ENCODE peak calls at places on chromosomes 11 and 22, in ten cellular contexts. One of them, this sample, is unnamed.

GRCh38 chr11:34263462-34264186 is 94.2 kb downstream of the ABTB2 start:
- DNase-seq in mesothelial cell of epicardium: no peak
- DNase-seq in thoracic aorta: peak
- DNase-seq in A549: peak
- DNase-seq in GM10248: no peak
- DNase-seq in GM06990: no peak
- DNase-seq in D721Med: no peak
- DNase-seq in astrocyte of the cerebellum: peak
- DNase-seq in colonic mucosa: peak
- DNase-seq in lung: peak
- DNase-seq in this sample: no peak

GRCh38 chr22:40019100-40019499 is 24.3 kb downstream of the FAM83F start:
- DNase-seq in mesothelial cell of epicardium: no peak
- DNase-seq in thoracic aorta: no peak
- DNase-seq in A549: no peak
- DNase-seq in GM10248: no peak
- DNase-seq in GM06990: no peak
- DNase-seq in D721Med: no peak
- DNase-seq in astrocyte of the cerebellum: no peak
- DNase-seq in colonic mucosa: no peak
- DNase-seq in lung: no peak
- DNase-seq in this sample: no peak

GRCh38 chr11:86116386-86116726 is 47.5 kb upstream of the PICALM start:
- DNase-seq in mesothelial cell of epicardium: no peak
- DNase-seq in thoracic aorta: no peak
- DNase-seq in A549: peak
- DNase-seq in GM10248: peak
- DNase-seq in GM06990: no peak
- DNase-seq in D721Med: no peak
- DNase-seq in astrocyte of the cerebellum: peak
- DNase-seq in colonic mucosa: no peak
- DNase-seq in lung: no peak
- DNase-seq in this sample: peak

GRCh38 chr11:35650467-35650866 is 12.1 kb upstream of the TRIM44 start:
- DNase-seq in mesothelial cell of epicardium: no peak
- DNase-seq in thoracic aorta: no peak
- DNase-seq in A549: no peak
- DNase-seq in GM10248: no peak
- DNase-seq in GM06990: no peak
- DNase-seq in D721Med: no peak
- DNase-seq in astrocyte of the cerebellum: no peak
- DNase-seq in colonic mucosa: no peak
- DNase-seq in lung: no peak
- DNase-seq in this sample: no peak

GRCh38 chr22:38927033-38927789 is 30.2 kb upstream of the APOBEC3A start:
- DNase-seq in mesothelial cell of epicardium: peak
- DNase-seq in thoracic aorta: peak
- DNase-seq in A549: peak
- DNase-seq in GM10248: peak
- DNase-seq in GM06990: peak
- DNase-seq in D721Med: peak
- DNase-seq in astrocyte of the cerebellum: no peak
- DNase-seq in colonic mucosa: peak
- DNase-seq in lung: peak
- DNase-seq in this sample: peak

GRCh38 chr22:49962751-49963646 is 2.4 kb downstream of the PIM3 start:
- DNase-seq in mesothelial cell of epicardium: peak
- DNase-seq in thoracic aorta: no peak
- DNase-seq in A549: no peak
- DNase-seq in GM10248: no peak
- DNase-seq in GM06990: peak
- DNase-seq in D721Med: no peak
- DNase-seq in astrocyte of the cerebellum: no peak
- DNase-seq in colonic mucosa: peak
- DNase-seq in lung: peak
- DNase-seq in this sample: no peak

GRCh38 chr22:28015676-28016601 is 96.9 kb upstream of the PITPNB start:
- DNase-seq in mesothelial cell of epicardium: no peak
- DNase-seq in thoracic aorta: no peak
- DNase-seq in A549: no peak
- DNase-seq in GM10248: no peak
- DNase-seq in GM06990: no peak
- DNase-seq in D721Med: no peak
- DNase-seq in astrocyte of the cerebellum: no peak
- DNase-seq in colonic mucosa: no peak
- DNase-seq in lung: no peak
- DNase-seq in this sample: no peak

GRCh38 chr11:62266558-62266957 is 3.4 kb upstream of the SCGB2A2 start:
- DNase-seq in mesothelial cell of epicardium: no peak
- DNase-seq in thoracic aorta: no peak
- DNase-seq in A549: no peak
- DNase-seq in GM10248: no peak
- DNase-seq in GM06990: no peak
- DNase-seq in D721Med: no peak
- DNase-seq in astrocyte of the cerebellum: no peak
- DNase-seq in colonic mucosa: no peak
- DNase-seq in lung: no peak
- DNase-seq in this sample: no peak

GRCh38 chr11:70527429-70528045 is 129.2 kb downstream of the CTTN start:
- DNase-seq in mesothelial cell of epicardium: no peak
- DNase-seq in thoracic aorta: no peak
- DNase-seq in A549: no peak
- DNase-seq in GM10248: no peak
- DNase-seq in GM06990: no peak
- DNase-seq in D721Med: no peak
- DNase-seq in astrocyte of the cerebellum: no peak
- DNase-seq in colonic mucosa: no peak
- DNase-seq in lung: no peak
- DNase-seq in this sample: no peak

DNA sequence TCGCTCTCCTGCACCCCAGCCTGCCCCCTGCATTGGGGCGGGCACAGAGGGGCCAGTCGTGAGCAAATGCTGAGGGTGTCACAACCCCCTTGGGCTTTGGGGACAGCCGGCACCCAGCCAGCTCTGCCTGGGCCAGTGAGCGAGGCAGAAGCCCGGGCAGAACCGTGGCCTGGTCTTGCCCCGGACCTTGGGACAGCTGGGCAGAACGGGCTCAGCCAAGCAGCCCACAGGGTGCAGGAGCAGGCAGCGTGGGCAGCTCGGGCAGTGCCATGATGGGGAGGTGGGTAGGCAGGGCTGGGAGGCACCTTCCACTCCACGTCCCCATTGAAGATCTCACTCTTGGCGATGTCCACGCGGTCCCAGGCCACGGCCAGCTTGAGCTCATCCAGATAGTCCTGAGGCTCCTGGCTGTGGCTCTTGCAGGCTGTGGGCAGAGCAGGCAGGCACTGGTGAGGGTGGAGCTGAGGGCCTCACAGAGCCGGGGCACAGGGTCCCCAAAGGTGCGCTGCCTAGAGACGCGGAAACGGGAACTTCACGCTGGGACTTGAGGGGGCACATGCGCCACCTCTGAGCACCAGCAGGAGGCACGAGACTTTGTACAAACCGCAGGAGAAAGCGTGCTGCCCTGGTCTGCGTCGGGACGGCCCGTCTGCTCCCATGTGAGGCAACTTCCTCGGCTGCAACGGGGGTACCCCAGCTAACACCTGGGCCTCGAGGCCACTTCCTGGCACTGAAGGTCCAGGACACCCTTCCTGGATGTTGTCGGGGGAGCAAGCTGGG is 15.2 kb downstream of the TSSC4 start:
- DNase-seq in mesothelial cell of epicardium: no peak
- DNase-seq in thoracic aorta: no peak
- DNase-seq in A549: no peak
- DNase-seq in GM10248: no peak
- DNase-seq in GM06990: no peak
- DNase-seq in D721Med: no peak
- DNase-seq in astrocyte of the cerebellum: no peak
- DNase-seq in colonic mucosa: no peak
- DNase-seq in lung: no peak
- DNase-seq in this sample: no peak
- TF ChIP-seq CTCF in mesothelial cell of epicardium: peak
- TF ChIP-seq CTCF in thoracic aorta: no peak
- TF ChIP-seq CTCF in A549: no peak
- TF ChIP-seq CTCF in GM10248: no peak
- TF ChIP-seq CTCF in GM06990: peak
- TF ChIP-seq CTCF in D721Med: no peak
- TF ChIP-seq CTCF in astrocyte of the cerebellum: no peak
- TF ChIP-seq CTCF in colonic mucosa: no peak
- TF ChIP-seq CTCF in lung: no peak
- TF ChIP-seq CTCF in this sample: no peak

DNA sequence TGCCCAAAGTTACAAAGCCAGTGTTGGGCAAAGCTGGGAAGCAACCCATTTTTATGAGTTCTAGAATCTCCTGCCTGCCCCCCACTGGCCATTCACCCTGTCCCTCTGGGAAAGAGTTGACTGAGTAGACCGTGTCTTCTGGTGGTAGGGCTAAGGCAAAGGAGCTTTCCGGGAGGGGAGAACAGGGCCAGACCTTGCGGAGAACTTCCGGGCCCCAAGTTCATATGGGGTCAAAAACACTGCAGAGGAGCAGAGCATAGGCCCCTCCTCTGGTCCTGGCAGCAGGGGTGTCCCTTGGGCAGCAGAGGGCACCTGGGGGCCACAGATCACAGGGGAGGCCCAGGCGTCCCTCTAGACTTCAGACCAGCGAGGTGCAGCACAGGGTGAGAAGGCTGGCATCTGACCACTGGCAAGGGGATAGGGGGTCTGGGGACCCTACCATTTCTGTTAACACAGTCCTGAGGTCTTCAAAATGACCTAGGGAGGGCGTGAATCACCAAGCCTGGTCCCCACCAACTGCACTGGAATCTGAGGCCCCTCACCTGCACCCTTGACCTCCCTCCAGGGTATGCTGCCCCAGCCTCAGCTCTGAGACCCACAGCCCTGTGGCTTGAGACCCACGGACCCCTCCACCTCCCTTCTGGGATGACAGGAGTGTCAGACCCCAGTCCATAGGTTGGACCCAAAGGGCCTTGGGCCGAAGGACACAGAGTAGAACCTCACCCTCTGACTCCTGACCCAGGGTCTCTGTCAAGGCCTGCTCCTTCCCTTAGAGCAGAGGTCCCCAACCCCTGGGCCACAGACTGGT is 1.3 kb upstream of the ARAP1 start:
- DNase-seq in mesothelial cell of epicardium: no peak
- DNase-seq in thoracic aorta: no peak
- DNase-seq in A549: no peak
- DNase-seq in GM10248: no peak
- DNase-seq in GM06990: no peak
- DNase-seq in D721Med: no peak
- DNase-seq in astrocyte of the cerebellum: no peak
- DNase-seq in colonic mucosa: peak
- DNase-seq in lung: no peak
- DNase-seq in this sample: no peak
- TF ChIP-seq CTCF in mesothelial cell of epicardium: no peak
- TF ChIP-seq CTCF in thoracic aorta: no peak
- TF ChIP-seq CTCF in A549: peak
- TF ChIP-seq CTCF in GM10248: peak
- TF ChIP-seq CTCF in GM06990: no peak
- TF ChIP-seq CTCF in D721Med: no peak
- TF ChIP-seq CTCF in astrocyte of the cerebellum: no peak
- TF ChIP-seq CTCF in colonic mucosa: no peak
- TF ChIP-seq CTCF in lung: no peak
- TF ChIP-seq CTCF in this sample: no peak

DNA sequence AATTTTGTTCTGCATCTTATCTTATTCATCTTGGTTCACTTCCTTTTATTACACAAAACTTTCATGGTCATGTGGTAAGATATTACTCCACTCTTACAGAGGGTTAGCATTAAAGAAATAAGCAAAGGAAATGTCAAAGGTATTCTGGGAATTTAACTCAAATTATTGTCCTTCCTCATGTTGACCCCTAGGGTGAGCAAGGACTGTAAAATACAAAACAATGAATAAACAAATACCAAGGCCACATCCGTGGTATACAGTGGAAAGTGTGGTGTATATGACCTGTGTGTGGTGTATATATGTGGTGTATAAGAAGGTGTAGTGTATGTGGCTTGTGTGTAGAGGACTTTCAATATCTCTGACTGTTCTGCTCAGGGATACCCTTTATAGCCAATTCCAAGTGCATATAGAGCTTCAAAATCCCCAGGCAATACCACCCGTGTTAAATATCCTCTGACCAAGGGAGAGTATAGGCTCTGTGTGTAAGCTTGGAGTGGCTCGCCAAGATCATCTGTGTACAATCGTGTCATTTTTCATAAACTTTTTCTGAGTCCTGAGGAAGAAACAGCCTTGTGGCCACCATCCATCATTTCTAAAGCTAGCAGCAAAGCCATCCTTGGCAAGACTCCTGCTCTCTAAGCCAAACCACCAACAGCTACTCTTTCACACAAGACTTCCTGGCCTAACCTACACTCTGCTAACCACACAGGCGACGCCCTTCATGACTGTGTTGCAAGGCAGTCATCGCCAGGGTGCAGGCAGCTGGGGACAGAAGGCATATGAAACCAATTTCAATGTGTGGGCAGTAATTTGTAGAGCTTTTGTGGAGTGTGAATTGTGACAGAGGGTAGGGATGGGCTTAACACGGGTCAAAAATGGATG is 548.0 kb downstream of the ETS1 start:
- DNase-seq in mesothelial cell of epicardium: no peak
- DNase-seq in thoracic aorta: no peak
- DNase-seq in A549: no peak
- DNase-seq in GM10248: no peak
- DNase-seq in GM06990: no peak
- DNase-seq in D721Med: no peak
- DNase-seq in astrocyte of the cerebellum: peak
- DNase-seq in colonic mucosa: peak
- DNase-seq in lung: peak
- DNase-seq in this sample: no peak
- TF ChIP-seq CTCF in mesothelial cell of epicardium: peak
- TF ChIP-seq CTCF in thoracic aorta: no peak
- TF ChIP-seq CTCF in A549: no peak
- TF ChIP-seq CTCF in GM10248: no peak
- TF ChIP-seq CTCF in GM06990: no peak
- TF ChIP-seq CTCF in D721Med: no peak
- TF ChIP-seq CTCF in astrocyte of the cerebellum: no peak
- TF ChIP-seq CTCF in colonic mucosa: no peak
- TF ChIP-seq CTCF in lung: no peak
- TF ChIP-seq CTCF in this sample: no peak

DNA sequence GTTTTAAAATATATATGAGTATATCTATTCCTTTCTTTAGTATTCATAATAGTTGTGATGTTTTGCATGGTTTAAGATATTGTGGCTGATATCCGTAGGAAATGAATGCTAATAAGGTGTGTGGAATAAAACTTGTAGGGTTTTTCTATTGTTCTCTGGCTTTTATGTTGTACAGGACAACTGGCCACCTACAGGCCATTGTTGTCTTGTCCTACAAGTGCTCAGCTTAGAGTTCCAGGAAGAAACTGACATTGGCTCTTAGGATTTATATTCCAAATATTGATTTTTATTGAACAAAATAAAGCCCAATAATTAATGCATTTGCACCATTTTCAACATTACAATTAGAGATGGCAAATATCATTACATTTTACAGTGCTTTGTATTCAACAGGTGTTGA is 512.8 kb upstream of the TENM4 start:
- DNase-seq in mesothelial cell of epicardium: no peak
- DNase-seq in thoracic aorta: no peak
- DNase-seq in A549: no peak
- DNase-seq in GM10248: no peak
- DNase-seq in GM06990: no peak
- DNase-seq in D721Med: no peak
- DNase-seq in astrocyte of the cerebellum: no peak
- DNase-seq in colonic mucosa: no peak
- DNase-seq in lung: no peak
- DNase-seq in this sample: no peak
- TF ChIP-seq CTCF in mesothelial cell of epicardium: no peak
- TF ChIP-seq CTCF in thoracic aorta: no peak
- TF ChIP-seq CTCF in A549: no peak
- TF ChIP-seq CTCF in GM10248: no peak
- TF ChIP-seq CTCF in GM06990: no peak
- TF ChIP-seq CTCF in D721Med: no peak
- TF ChIP-seq CTCF in astrocyte of the cerebellum: no peak
- TF ChIP-seq CTCF in colonic mucosa: no peak
- TF ChIP-seq CTCF in lung: no peak
- TF ChIP-seq CTCF in this sample: no peak